ENCODE peak calls at places on chromosomes 13 and 19, in five cellular contexts. P is psoas muscle, G is pancreas, E is AG10803, O is mucosa of descending colon. Z is an unnamed sample.

GRCh38 chr13:38879278-38879677 is 111.4 kb downstream of the STOML3 start:
- DNase-seq in P (no peak), G (no peak), E (no peak), O (peak; percentile 10), Z (no peak)

GRCh38 chr19:2455481-2456300 is 1.1 kb downstream of the LMNB2 start:
- DNase-seq in P (no peak), G (peak; percentile 46), E (no peak), O (peak; percentile 55), Z (peak; percentile 25)

GRCh38 chr13:98972627-98973026 is 5.2 kb downstream of the DOCK9 start:
- DNase-seq in P (no peak), G (no peak), E (peak; percentile 60), O (no peak), Z (peak; percentile 57)

GRCh38 chr13:102195566-102196462 is 206.0 kb downstream of the FGF14 start:
- DNase-seq in P (no peak), G (no peak), E (no peak), O (no peak), Z (peak; percentile 37)

GRCh38 chr13:109985871-109986270 is 199.5 kb upstream of the IRS2 start:
- DNase-seq in P (no peak), G (no peak), E (no peak), O (no peak), Z (no peak)

GRCh38 chr19:45472557-45473365 is 5.0 kb downstream of the FOSB start:
- DNase-seq in P (no peak), G (no peak), E (peak; percentile 6), O (no peak), Z (no peak)

GRCh38 chr19:34500656-34501120 is 19.1 kb downstream of the WTIP start:
- DNase-seq in P (no peak), G (no peak), E (no peak), O (no peak), Z (no peak)

GRCh38 chr13:66887088-66887487 is 343.0 kb downstream of the PCDH9 start:
- DNase-seq in P (no peak), G (no peak), E (peak; percentile 0), O (no peak), Z (no peak)

GRCh38 chr13:112330479-112331407 is 45.4 kb upstream of the SPACA7 start:
- DNase-seq in P (no peak), G (no peak), E (no peak), O (peak; percentile 15), Z (no peak)

GRCh38 chr19:6125571-6125989 is 9.9 kb upstream of the ACSBG2 start:
- DNase-seq in P (no peak), G (peak; percentile 65), E (peak; percentile 84), O (peak; percentile 79), Z (peak; percentile 84)

GRCh38 chr19:7862413-7862951 is 11.7 kb downstream of the PRR36 start:
- DNase-seq in P (peak; percentile 72), G (peak; percentile 49), E (no peak), O (peak; percentile 83), Z (peak; percentile 88)

GRCh38 chr13:20703785-20704458 is 423 bp downstream of the IL17D start:
- DNase-seq in P (peak; percentile 88), G (peak; percentile 94), E (peak; percentile 71), O (peak; percentile 86), Z (peak; percentile 84)

GRCh38 chr19:13281567-13282291 is 131.5 kb downstream of the IER2 start:
- DNase-seq in P (no peak), G (no peak), E (peak; percentile 17), O (no peak), Z (no peak)

GRCh38 chr13:79525458-79525857 is 44.5 kb downstream of the NDFIP2 start:
- DNase-seq in P (no peak), G (no peak), E (no peak), O (no peak), Z (peak; percentile 68)

GRCh38 chr19:42368765-42369164 is 21.3 kb downstream of the CNFN start:
- DNase-seq in P (no peak), G (no peak), E (no peak), O (no peak), Z (no peak)
- TF ChIP-seq CTCF in P (no peak), G (no peak), E (no peak), O (no peak), Z (no peak)

GRCh38 chr13:83883061-83883523 is 818 bp upstream of the SLITRK1 start:
- DNase-seq in P (no peak), G (no peak), E (no peak), O (no peak), Z (no peak)
- H3K4me3 ChIP-seq in P (no peak overlapping the region), G (peak overlapping the region; percentile 37), E (no peak overlapping the region), O (no peak overlapping the region), Z (peak overlapping the region; percentile 14)

GRCh38 chr19:18939922-18940775 is 868 bp downstream of the HOMER3 start:
- DNase-seq in P (peak; percentile 89), G (peak; percentile 46), E (peak; percentile 44), O (peak; percentile 24), Z (peak; percentile 71)
- TF ChIP-seq CTCF in P (no peak), G (no peak), E (no peak), O (no peak), Z (no peak)

DNA sequence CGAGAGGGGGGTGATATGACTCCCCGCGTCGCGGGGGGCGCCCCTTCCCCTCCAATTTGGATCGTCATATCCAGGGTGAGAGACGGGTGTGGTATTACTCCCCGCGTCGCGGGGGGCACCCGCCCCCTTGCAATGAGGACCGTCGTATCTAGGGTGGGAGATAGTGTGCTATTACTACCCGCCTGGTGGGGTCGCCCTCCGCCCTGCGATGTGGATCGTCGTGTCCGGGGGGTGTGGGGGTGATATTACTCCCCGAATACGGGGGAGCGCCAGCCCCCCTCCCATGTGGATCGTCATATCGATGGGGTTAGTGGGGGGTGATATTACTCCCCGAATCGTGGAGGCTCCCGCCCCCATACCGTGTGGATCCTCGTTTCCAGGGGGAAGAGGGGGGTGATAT is 29.2 kb upstream of the RGCC start:
- DNase-seq in P (no peak), G (no peak), E (no peak), O (no peak), Z (no peak)
- H3K4me3 ChIP-seq in P (peak overlapping the region; percentile 39), G (no peak overlapping the region), E (peak overlapping the region; percentile 38), O (no peak overlapping the region), Z (no peak overlapping the region)

DNA sequence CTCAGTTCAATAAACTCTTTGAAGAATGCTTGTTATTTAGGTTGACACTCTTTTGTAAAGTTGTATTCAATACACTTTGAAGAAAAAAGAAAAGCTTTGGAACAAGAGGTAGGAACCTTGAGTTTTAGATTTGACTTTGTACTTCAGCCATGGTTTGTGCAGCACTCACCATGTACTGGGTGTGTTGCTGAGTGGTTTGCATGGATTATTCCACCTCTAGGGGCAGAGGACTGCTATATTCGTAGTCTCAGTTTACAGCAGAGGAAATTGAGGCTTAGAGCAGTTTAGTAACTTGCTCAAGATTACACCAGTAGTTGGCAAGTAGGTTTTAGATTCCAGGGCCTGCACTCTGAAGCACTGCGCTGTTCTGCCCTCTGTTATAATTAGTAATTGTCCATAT is 68.8 kb downstream of the DNAJC3 start:
- DNase-seq in P (no peak), G (no peak), E (no peak), O (no peak), Z (peak; percentile 11)
- TF ChIP-seq CTCF in P (no peak), G (no peak), E (no peak), O (no peak), Z (peak; percentile 31)

GRCh38 chr19:1409204-1410005 is 2.0 kb downstream of the DAZAP1 start:
- DNase-seq in P (no peak), G (no peak), E (no peak), O (no peak), Z (no peak)

GRCh38 chr19:1410789-1411188 is 3.4 kb downstream of the DAZAP1 start:
- DNase-seq in P (no peak), G (no peak), E (no peak), O (no peak), Z (no peak)

GRCh38 chr19:1408300-1409203 is 1.2 kb downstream of the DAZAP1 start:
- DNase-seq in P (peak; percentile 77), G (peak; percentile 58), E (peak; percentile 64), O (peak; percentile 53), Z (peak; percentile 51)

GRCh38 chr19:1411255-1412191 is 4.1 kb downstream of the DAZAP1 start:
- DNase-seq in P (peak; percentile 90), G (no peak), E (peak; percentile 74), O (no peak), Z (peak; percentile 46)

DNA sequence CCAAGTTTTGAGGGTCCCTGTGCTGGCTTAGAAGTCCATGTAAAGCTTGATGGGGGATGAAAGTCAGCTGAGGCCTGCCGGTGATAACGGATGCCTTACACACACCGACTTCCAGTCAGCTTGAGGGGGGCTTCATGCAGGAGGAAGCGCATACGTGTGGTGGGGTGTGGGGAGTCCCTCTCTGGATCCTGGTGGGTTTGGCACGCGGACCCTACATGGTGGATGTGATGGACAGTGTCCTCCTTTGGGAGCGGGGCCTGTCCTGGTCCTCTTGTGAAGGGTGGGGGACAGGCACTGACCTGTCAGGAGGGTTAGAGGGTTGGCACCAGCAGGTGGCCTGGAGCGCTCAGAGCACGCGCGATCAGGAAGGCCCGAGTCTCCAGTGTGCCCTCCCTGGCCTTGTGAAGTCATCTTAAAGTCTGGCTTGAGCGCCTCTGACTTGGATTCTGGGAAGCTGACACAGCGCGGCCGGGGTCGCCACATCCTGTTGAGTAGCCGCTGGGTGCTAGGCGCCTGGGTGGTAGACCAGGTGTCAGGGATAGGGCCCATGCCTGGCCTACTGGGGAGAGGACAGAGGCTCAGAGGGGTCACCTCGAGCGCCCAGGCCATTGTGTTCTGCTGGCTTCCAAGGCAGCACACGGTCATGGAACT is 2.9 kb downstream of the DAZAP1 start:
- DNase-seq in P (no peak), G (no peak), E (peak; percentile 24), O (no peak), Z (no peak)
- H3K4me3 ChIP-seq in P (peak overlapping the region; percentile 97), G (peak overlapping the region; percentile 100), E (peak overlapping the region; percentile 75), O (no peak overlapping the region), Z (peak overlapping the region; percentile 69)

GRCh38 chr19:18776288-18776594 is 14.9 kb downstream of the COMP start:
- DNase-seq in P (no peak), G (no peak), E (peak; percentile 51), O (no peak), Z (peak; percentile 36)
- TF ChIP-seq CTCF in P (no peak), G (no peak), E (peak; percentile 47), O (no peak), Z (no peak)

GRCh38 chr19:55504981-55505380 is 16.7 kb downstream of the SSC5D start:
- DNase-seq in P (no peak), G (no peak), E (no peak), O (no peak), Z (no peak)

GRCh38 chr19:55500368-55500952 is 12.2 kb downstream of the SSC5D start:
- DNase-seq in P (no peak), G (no peak), E (no peak), O (no peak), Z (no peak)

GRCh38 chr19:55502197-55502952 is 14.1 kb downstream of the SSC5D start:
- DNase-seq in P (no peak), G (no peak), E (no peak), O (no peak), Z (no peak)

GRCh38 chr19:55503447-55504251 is 15.4 kb downstream of the SSC5D start:
- DNase-seq in P (peak; percentile 97), G (peak; percentile 89), E (peak; percentile 80), O (peak; percentile 92), Z (peak; percentile 87)

GRCh38 chr19:55504252-55504603 is 16.0 kb downstream of the SSC5D start:
- DNase-seq in P (no peak), G (no peak), E (no peak), O (no peak), Z (no peak)
- H3K4me3 ChIP-seq in P (peak overlapping the region; percentile 52), G (peak overlapping the region; percentile 21), E (no peak overlapping the region), O (no peak overlapping the region), Z (no peak overlapping the region)

Z was measured in epithelial cell of esophagus.